ENCODE peak calls at places on chromosomes 7 and 10, in five cellular contexts. D, L, Z, E and K are unnamed samples.
A peak's percentile ranks its signal among the peaks of the same experiment; 100 is the strongest.

GRCh38 chr10:100688201-100688600 is 57.2 kb upstream of the PAX2 start:
- DNase-seq in D (no peak), L (no peak), Z (no peak), E (no peak), K (no peak)

GRCh38 chr7:4606776-4607175 is 75.3 kb upstream of the FOXK1 start:
- DNase-seq in D (no peak), Z (no peak), E (no peak), L (no peak), K (no peak)

GRCh38 chr7:87628780-87629569 is 777 bp downstream of the RUNDC3B start:
- DNase-seq in L (no peak), E (no peak), D (peak; percentile 39), Z (peak; percentile 45), K (no peak)

GRCh38 chr7:105268056-105268455 is 120.7 kb downstream of the SRPK2 start:
- DNase-seq in E (peak; percentile 85), Z (peak; percentile 26), L (peak; percentile 35), D (no peak), K (peak; percentile 17)

GRCh38 chr7:105185290-105186010 is 171.4 kb downstream of the KMT2E start:
- DNase-seq in D (no peak), E (no peak), Z (no peak), L (no peak), K (no peak)

GRCh38 chr10:13740416-13740815 is 153.7 kb downstream of the PRPF18 start:
- DNase-seq in E (no peak), D (no peak), Z (no peak), L (no peak), K (no peak)

GRCh38 chr10:43395571-43396060 is 13.4 kb downstream of the HNRNPF start:
- DNase-seq in E (no peak), Z (no peak), L (no peak), D (no peak), K (no peak)

GRCh38 chr10:50421026-50421719 is 169.9 kb upstream of the ASAH2 start:
- DNase-seq in E (peak; percentile 48), D (no peak), Z (no peak), L (peak; percentile 47), K (no peak)

GRCh38 chr7:101733713-101734475 is 83.5 kb upstream of the CUX1 start:
- DNase-seq in Z (no peak), D (no peak), L (no peak), E (peak; percentile 14), K (no peak)

GRCh38 chr10:46250481-46250880 is 36.3 kb upstream of the ANTXRL start:
- DNase-seq in D (no peak), Z (no peak), E (no peak), L (no peak), K (no peak)

GRCh38 chr10:46245381-46245900 is 41.4 kb upstream of the ANTXRL start:
- DNase-seq in E (no peak), Z (no peak), D (no peak), L (no peak), K (no peak)

GRCh38 chr10:46248651-46249131 is 38.1 kb upstream of the ANTXRL start:
- DNase-seq in L (no peak), Z (no peak), D (no peak), E (no peak), K (no peak)

GRCh38 chr10:46247181-46247475 is 39.7 kb upstream of the ANTXRL start:
- DNase-seq in D (no peak), E (no peak), L (no peak), Z (no peak), K (no peak)

DNA sequence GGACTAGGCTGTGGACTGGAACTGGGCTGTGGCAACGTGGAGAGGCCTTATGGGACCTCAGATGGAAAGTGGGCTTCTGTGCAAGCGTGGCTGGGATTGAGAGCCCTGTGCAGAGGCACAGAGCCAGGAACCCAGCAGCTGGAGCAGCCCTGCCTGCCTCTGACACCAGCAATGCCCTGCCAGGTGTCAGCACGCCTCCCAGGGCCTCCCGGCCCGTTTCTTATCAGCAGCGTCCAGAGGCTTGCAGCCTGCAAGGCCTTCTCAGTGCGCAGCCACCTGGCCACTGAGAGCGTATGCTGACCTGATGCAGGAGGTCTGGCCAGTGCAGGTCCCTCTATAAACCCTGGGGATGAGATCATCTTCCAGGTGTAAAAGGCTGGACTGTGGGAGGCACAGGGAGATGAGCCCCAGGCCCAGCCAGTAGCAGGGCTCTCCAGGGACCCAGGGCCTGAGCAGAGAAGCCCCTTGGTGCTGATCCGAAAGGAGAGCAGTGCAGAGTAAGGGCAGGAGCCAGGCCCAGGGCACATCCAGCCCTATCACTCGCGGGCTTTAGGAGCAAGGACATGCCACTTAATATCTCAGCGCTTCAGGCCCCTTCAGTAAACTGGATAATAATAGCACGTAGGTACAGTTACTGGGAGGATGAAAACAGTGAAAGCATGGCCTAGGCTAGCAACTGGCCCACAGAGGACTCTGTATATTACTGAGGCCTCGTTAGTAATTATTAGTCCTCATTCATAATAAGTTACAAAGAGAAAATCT is 38.8 kb upstream of the ANTXRL start:
- DNase-seq in L (no peak), D (no peak), Z (no peak), E (no peak), K (no peak)
- H3K4me3 ChIP-seq in L (no peak overlapping the region), D (no peak overlapping the region), Z (no peak overlapping the region), E (no peak overlapping the region), K (no peak overlapping the region)

GRCh38 chr7:156998988-156999610 is 11.4 kb downstream of the MNX1 start:
- DNase-seq in L (no peak), E (no peak), D (no peak), Z (no peak), K (no peak)
- H3K4me3 ChIP-seq in L (peak overlapping the region; percentile 77), E (no peak overlapping the region), D (no peak overlapping the region), Z (peak overlapping the region; percentile 27), K (no peak overlapping the region)

DNA sequence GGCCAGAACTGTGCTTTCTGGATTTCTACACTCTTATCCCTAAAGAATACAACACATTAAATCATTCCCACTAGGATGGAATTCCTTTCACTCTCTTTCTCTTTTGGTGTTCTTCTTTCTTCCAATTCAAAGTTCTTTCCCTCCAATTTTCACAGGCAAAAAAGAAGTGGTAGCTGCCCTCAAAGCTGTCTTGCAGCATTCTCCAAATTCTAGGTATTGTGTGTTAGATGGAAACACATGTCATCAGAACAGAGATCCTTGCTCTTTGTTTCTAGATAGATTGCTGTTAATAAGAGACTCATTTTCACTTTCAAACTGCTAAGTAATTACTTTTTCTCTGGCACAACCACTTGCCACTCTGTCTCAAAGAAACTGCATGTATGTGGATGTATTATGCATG is 31.0 kb downstream of the SHTN1 start:
- DNase-seq in Z (no peak), E (no peak), D (no peak), L (no peak), K (no peak)
- H3K4me3 ChIP-seq in Z (no peak overlapping the region), E (no peak overlapping the region), D (no peak overlapping the region), L (no peak overlapping the region), K (no peak overlapping the region)

GRCh38 chr7:20283385-20283784 is 47.3 kb upstream of the ITGB8 start:
- DNase-seq in L (no peak), E (no peak), D (no peak), Z (no peak), K (no peak)

GRCh38 chr7:20287317-20287716 is 43.4 kb upstream of the ITGB8 start:
- DNase-seq in Z (no peak), L (no peak), D (no peak), E (no peak), K (no peak)

GRCh38 chr7:20283997-20284396 is 46.7 kb upstream of the ITGB8 start:
- DNase-seq in Z (no peak), E (no peak), L (no peak), D (no peak), K (no peak)

GRCh38 chr7:20282960-20283359 is 47.7 kb upstream of the ITGB8 start:
- DNase-seq in D (no peak), Z (no peak), L (no peak), E (no peak), K (no peak)

GRCh38 chr7:20284398-20285143 is 46.1 kb upstream of the ITGB8 start:
- DNase-seq in D (no peak), Z (no peak), L (no peak), E (peak; percentile 20), K (no peak)
- H3K4me3 ChIP-seq in D (no peak overlapping the region), Z (no peak overlapping the region), L (no peak overlapping the region), E (no peak overlapping the region), K (no peak overlapping the region)

GRCh38 chr7:35533877-35534276 is 161.1 kb downstream of the HERPUD2 start:
- DNase-seq in D (no peak), L (no peak), Z (no peak), E (no peak), K (no peak)
- H3K4me3 ChIP-seq in D (no peak overlapping the region), L (no peak overlapping the region), Z (no peak overlapping the region), E (no peak overlapping the region), K (no peak overlapping the region)

GRCh38 chr7:39734605-39735004 is 111.2 kb downstream of the RALA start:
- DNase-seq in D (no peak), Z (no peak), L (no peak), E (no peak), K (no peak)
- H3K4me3 ChIP-seq in D (no peak overlapping the region), Z (no peak overlapping the region), L (peak overlapping the region; percentile 57), E (peak overlapping the region; percentile 70), K (peak overlapping the region; percentile 71)